ENCODE peak calls at places on chromosomes 1 and 21, in five cellular contexts. K is ELR, H is lower leg skin, I is uterus, Q is nucleus accumbens. A is an unnamed sample.

GRCh38 chr1:182574156-182574555 is 14.9 kb downstream of the RNASEL start:
- DNase-seq in I (no peak), Q (no peak), H (no peak), K (no peak), A (no peak)

GRCh38 chr1:115910231-115910630 is 66.1 kb upstream of the SLC22A15 start:
- DNase-seq in H (no peak), I (no peak), Q (no peak), K (no peak), A (no peak)

GRCh38 chr1:115242543-115242942 is 95.5 kb downstream of the NGF start:
- DNase-seq in K (no peak), H (no peak), Q (no peak), I (no peak), A (no peak)

GRCh38 chr1:99645199-99645598 is 714 bp upstream of the PALMD start:
- DNase-seq in H (peak), I (peak), K (peak), Q (no peak), A (peak)

GRCh38 chr1:84862810-84863251 is 30.2 kb downstream of the LPAR3 start:
- DNase-seq in Q (no peak), I (no peak), H (no peak), K (no peak), A (no peak)

GRCh38 chr1:17520041-17520440 is 19.5 kb upstream of the ARHGEF10L start:
- DNase-seq in I (no peak), K (no peak), H (peak), Q (no peak), A (peak)

GRCh38 chr1:182527680-182528079 is 61.4 kb downstream of the RNASEL start:
- DNase-seq in I (no peak), Q (no peak), K (peak), H (no peak), A (peak)

GRCh38 chr1:223776075-223776814 is 63.9 kb downstream of the CAPN2 start:
- DNase-seq in K (peak), H (no peak), Q (no peak), I (no peak), A (peak)

GRCh38 chr1:58065520-58065919 is 481.0 kb downstream of the OMA1 start:
- DNase-seq in Q (no peak), K (no peak), I (no peak), H (no peak), A (no peak)

GRCh38 chr1:153626929-153627796 is at the start of gene S100A13:
- DNase-seq in H (peak), K (peak), Q (peak), I (peak), A (peak)

GRCh38 chr21:36524477-36524876 is 44.6 kb upstream of the CLDN14 start:
- DNase-seq in I (no peak), H (peak), Q (no peak), K (no peak), A (no peak)

GRCh38 chr1:191498318-191498717 is 659.9 kb upstream of the RGS18 start:
- DNase-seq in K (peak), I (no peak), H (no peak), Q (no peak), A (peak)

GRCh38 chr1:160159846-160160245 is 8.4 kb downstream of the ATP1A4 start:
- DNase-seq in H (no peak), I (no peak), Q (no peak), K (no peak), A (peak)

GRCh38 chr1:225467193-225468020 is 39.6 kb upstream of the LBR start:
- DNase-seq in H (peak), Q (peak), K (no peak), I (peak), A (no peak)

GRCh38 chr1:225509376-225509707 is 81.5 kb upstream of the LBR start:
- DNase-seq in H (no peak), Q (no peak), K (peak), I (no peak), A (no peak)

GRCh38 chr1:235767795-235768194 is 98.9 kb downstream of the LYST start:
- DNase-seq in I (no peak), Q (no peak), H (no peak), K (no peak), A (no peak)

GRCh38 chr1:6461538-6462411 is 4.2 kb downstream of the TNFRSF25 start:
- DNase-seq in I (no peak), Q (no peak), H (no peak), K (no peak), A (no peak)

GRCh38 chr1:48654606-48655210 is 122.0 kb downstream of the BEND5 start:
- DNase-seq in I (no peak), K (no peak), H (no peak), Q (no peak), A (no peak)

GRCh38 chr1:209769171-209769904 is 13.5 kb downstream of the TRAF3IP3 start:
- DNase-seq in I (peak), K (peak), H (peak), Q (peak), A (peak)

GRCh38 chr1:36387141-36387949 is 1.6 kb upstream of the STK40 start:
- DNase-seq in K (peak), H (no peak), Q (no peak), I (peak), A (no peak)

GRCh38 chr1:156656779-156657160 is 14.9 kb downstream of the BCAN start:
- DNase-seq in I (peak), K (no peak), H (no peak), Q (peak), A (no peak)

GRCh38 chr1:14873657-14874056 is 275.2 kb downstream of the KAZN start:
- DNase-seq in Q (no peak), K (no peak), H (no peak), I (no peak), A (no peak)